ENCODE peak calls at places on chromosomes 11 and 22, in five cellular contexts. E is fibroblast of lung, C is fibroblast of the aortic adventitia, W is thyroid gland, V is AG10803. Q is an unnamed sample.

GRCh38 chr11:132312161-132312560 is 941.7 kb downstream of the NTM start:
- DNase-seq in C (peak; percentile 79), E (peak; percentile 34), W (no peak), V (peak; percentile 53), Q (no peak)

GRCh38 chr11:112605093-112605666 is 344.5 kb upstream of the PLET1 start:
- DNase-seq in W (no peak), V (peak; percentile 59), C (peak; percentile 66), E (no peak), Q (no peak)

GRCh38 chr11:16612801-16613400 is 125.5 kb upstream of the C11orf58 start:
- DNase-seq in C (no peak), W (peak; percentile 14), V (no peak), E (peak; percentile 35), Q (no peak)

GRCh38 chr11:40295466-40295865 is 1164.0 kb downstream of the LRRC4C start:
- DNase-seq in V (no peak), W (no peak), E (no peak), C (no peak), Q (no peak)

GRCh38 chr11:60831501-60832079 is 10.3 kb upstream of the CCDC86 start:
- DNase-seq in C (peak; percentile 61), E (peak; percentile 32), V (peak; percentile 78), W (no peak), Q (no peak)

GRCh38 chr22:39932166-39932565 is 28.0 kb upstream of the TMA7B start:
- DNase-seq in V (no peak), C (no peak), W (no peak), E (no peak), Q (no peak)

GRCh38 chr22:36823177-36823839 is 6.5 kb upstream of the PVALB start:
- DNase-seq in C (peak; percentile 4), V (peak; percentile 19), W (no peak), E (no peak), Q (no peak)

GRCh38 chr11:93034031-93034430 is 64.6 kb downstream of the MTNR1B start:
- DNase-seq in C (peak; percentile 28), W (no peak), V (peak; percentile 4), E (peak; percentile 59), Q (no peak)

GRCh38 chr11:133964946-133965632 is 8.3 kb upstream of the IGSF9B start:
- DNase-seq in V (peak; percentile 68), C (peak; percentile 35), E (no peak), W (no peak), Q (no peak)

GRCh38 chr11:68904458-68904847 is 762 bp downstream of the IGHMBP2 start:
- DNase-seq in W (no peak), E (no peak), C (peak; percentile 22), V (no peak), Q (no peak)

GRCh38 chr11:70525006-70525405 is 126.7 kb downstream of the CTTN start:
- DNase-seq in W (no peak), E (no peak), V (no peak), C (no peak), Q (no peak)

GRCh38 chr11:36311926-36312592 is 16.0 kb downstream of the PRR5L start:
- DNase-seq in C (no peak), V (no peak), W (no peak), E (no peak), Q (no peak)

DNA sequence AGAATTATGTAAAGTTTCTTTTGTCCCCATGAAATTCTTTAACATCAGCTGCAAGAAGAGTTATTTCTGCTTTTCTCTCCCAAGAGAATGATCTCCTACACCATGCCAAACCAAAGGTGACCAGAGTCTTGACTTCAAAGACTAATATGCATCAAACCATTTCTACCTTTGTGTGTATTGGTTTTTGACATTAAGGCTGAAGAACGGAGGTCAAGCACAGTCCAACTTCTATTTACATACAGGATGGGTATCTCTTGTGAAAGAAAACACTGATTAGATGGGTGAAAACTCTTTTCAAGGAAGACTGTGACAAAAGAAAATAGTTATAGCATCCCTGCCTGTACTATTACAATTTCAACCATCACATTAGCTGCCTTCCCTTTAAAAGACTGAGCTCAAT is 256.3 kb downstream of the CADM1 start:
- DNase-seq in W (no peak), C (no peak), V (no peak), E (no peak), Q (no peak)
- TF ChIP-seq CTCF in W (no peak), C (no peak), V (no peak), E (no peak), Q (no peak)

DNA sequence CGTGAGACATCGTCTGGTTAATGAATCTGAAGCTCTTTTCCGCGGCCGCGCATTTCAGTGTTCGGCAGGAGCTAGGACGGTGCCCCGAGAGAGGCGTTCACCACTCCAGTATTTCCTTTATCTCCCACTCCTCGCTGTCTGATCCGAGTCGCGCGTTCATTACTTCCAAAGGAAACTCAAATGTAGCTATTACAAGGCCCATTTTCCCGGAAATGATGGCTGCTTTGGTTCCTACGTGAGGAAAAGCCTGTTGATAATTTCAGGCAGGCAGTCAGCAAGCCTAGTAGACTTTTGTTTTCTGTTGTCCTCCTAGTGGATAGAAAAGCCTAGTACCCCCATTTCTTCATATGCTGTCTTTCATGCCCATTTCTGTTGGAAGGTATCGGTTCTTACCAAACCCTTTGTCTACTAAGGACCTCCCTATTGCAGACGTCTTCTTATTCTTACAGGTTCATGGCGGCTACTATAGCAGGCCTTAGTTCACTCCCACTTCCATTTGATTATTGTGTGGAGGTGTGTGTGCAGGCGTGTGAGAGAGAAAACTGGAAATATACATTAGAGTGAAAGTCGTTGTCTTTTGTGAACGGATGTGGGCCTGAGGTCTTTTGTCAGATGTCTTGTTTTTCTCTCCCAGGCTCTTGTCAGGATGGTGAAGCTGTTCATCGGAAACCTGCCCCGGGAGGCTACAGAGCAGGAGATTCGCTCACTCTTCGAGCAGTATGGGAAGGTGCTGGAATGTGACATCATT is 737 bp downstream of the RBM4 start:
- DNase-seq in W (no peak), E (peak; percentile 53), C (peak; percentile 62), V (peak; percentile 48), Q (peak; percentile 39)
- TF ChIP-seq CTCF in W (no peak), E (no peak), C (peak; percentile 31), V (peak; percentile 27), Q (no peak)

DNA sequence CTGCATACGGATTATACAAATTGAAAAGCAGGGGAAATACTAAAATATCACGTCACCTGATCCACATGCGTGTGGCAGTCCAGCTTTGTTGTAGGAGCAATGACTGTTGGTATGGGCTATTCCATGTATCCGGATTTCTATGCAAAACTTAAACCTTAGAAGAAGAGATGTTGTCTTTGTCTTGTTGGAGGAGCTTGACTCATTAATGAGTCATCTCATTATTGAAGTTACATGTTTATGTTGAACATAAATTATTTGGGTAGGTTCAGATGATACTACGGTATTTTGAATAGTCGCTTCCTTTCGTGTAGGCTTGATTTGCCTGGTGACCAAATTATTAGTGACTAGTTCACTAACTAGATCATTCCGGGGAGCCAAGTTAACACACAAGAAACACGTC is 806 bp upstream of the SAAL1 start:
- DNase-seq in W (no peak), V (no peak), E (peak; percentile 26), C (no peak), Q (no peak)
- TF ChIP-seq CTCF in W (no peak), V (no peak), E (no peak), C (no peak), Q (no peak)

DNA sequence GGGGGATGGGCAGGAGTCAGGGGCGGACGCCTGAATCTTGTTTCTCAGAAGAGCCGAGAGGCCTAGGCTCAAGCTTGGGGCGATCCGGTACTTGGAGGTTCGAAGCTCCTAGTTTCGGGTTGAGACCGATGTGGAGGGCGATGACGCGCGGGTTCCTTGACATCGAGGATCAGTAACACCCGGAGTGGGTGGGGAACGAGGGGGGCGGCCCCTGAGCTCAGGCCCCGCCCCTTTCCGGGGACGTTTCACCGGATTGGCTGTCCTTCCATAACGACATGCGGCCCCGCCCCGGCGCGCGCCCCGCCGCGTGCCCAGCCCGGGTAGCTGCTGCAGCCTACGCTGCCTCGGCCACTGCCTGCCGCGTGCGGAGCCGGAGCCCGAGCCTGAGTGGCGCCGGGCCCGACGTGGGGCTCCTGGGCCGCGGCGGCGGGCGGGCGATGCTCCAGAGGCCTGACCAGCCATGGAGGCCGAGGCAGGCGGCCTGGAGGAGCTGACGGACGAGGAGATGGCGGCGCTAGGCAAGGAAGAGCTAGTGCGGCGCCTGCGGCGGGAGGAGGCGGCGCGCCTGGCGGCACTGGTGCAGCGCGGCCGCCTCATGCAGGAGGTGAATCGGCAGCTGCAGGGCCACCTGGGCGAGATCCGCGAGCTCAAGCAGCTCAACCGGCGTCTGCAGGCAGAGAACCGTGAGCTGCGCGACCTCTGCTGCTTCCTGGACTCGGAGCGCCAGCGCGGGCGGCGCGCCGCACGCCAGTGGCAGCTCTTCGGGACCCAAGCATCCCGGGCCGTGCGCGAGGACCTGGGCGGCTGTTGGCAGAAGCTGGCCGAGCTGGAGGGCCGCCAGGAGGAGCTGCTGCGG is at the start of gene CCDC85B:
- DNase-seq in W (peak; percentile 98), V (peak; percentile 96), C (peak; percentile 95), E (peak; percentile 97), Q (peak; percentile 99)
- TF ChIP-seq CTCF in W (no peak), V (no peak), C (no peak), E (no peak), Q (no peak)

DNA sequence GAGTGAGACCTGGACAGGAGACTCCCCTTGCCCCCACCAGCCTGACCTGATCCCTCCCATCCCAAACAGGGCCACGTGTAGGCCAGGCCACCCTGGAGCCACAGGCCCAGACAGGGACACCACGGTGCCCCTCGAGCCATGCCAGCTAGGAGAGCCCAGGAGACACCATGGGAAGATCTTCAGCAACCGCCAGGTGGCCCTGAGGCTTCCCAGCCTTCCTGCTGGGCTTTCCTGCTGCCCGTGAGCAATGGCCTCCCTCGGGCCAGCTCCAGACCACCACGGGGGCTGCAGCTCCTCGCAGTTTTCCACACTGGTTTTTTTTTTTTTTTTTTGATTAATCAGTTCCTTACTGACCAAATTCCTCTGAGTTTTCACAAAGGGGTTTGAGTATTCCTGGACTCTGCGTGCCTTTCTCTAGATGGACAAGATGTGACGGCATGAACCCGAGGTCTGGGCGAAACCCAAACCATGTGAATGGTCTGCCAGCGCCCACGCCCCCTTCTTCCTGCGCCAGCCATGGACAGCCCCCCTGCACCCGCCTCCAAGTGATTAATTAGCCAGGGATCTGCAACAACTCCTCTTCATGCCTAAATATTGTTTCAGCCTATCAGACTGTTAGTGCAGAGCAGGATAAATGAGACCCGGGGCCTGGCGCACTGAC is 40.9 kb downstream of the TBX1 start:
- DNase-seq in W (no peak), C (peak; percentile 85), E (no peak), V (peak; percentile 85), Q (no peak)
- TF ChIP-seq CTCF in W (no peak), C (no peak), E (no peak), V (no peak), Q (no peak)

GRCh38 chr11:33965032-33965431 is 73.2 kb upstream of the LMO2 start:
- DNase-seq in V (no peak), E (no peak), C (no peak), W (no peak), Q (no peak)
- TF ChIP-seq CTCF in V (no peak), E (no peak), C (no peak), W (no peak), Q (no peak)

DNA sequence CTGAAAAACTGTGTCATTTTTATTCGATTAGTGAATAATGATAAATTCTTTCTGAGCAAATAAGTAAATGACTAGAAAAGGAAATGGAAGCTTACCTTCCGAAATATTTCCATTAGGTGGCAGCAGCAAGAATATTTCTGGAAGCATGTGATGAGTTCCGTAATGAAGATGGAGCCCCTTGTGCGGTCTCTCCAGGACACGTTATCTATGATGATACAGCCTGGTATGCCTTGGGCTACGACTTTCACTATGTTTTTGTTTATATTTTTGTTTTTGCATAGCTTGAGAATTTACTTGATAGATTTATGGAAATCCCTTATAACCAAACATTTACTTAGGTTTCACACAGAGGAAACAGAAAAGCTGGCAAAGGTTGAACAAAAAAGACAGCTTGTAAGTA is 25.7 kb downstream of the CASP5 start:
- DNase-seq in W (no peak), C (peak; percentile 50), E (peak; percentile 46), V (peak; percentile 4), Q (no peak)
- TF ChIP-seq CTCF in W (no peak), C (peak; percentile 17), E (no peak), V (peak; percentile 4), Q (no peak)

Q was measured in natural killer cell.